ENCODE peak calls at places on chromosome 2, in four cellular contexts. One of them, this sample, is unnamed.

GRCh38 chr2:236129935-236130334 is 38.3 kb downstream of the GBX2 start:
- DNase-seq in ovary: no peak
- DNase-seq in NCI-H345: no peak
- DNase-seq in CD8-positive, alpha-beta T cell: no peak
- DNase-seq in this sample: no peak

GRCh38 chr2:179272406-179273192 is 8.0 kb upstream of the SESTD1 start:
- DNase-seq in CD8-positive, alpha-beta T cell: no peak
- DNase-seq in NCI-H345: peak
- DNase-seq in ovary: no peak
- DNase-seq in this sample: no peak

GRCh38 chr2:163348843-163349395 is 386.9 kb downstream of the FIGN start:
- DNase-seq in NCI-H345: no peak
- DNase-seq in CD8-positive, alpha-beta T cell: no peak
- DNase-seq in ovary: no peak
- DNase-seq in this sample: no peak

GRCh38 chr2:106117882-106118684 is 76.0 kb downstream of the UXS1 start:
- DNase-seq in CD8-positive, alpha-beta T cell: no peak
- DNase-seq in NCI-H345: no peak
- DNase-seq in ovary: no peak
- DNase-seq in this sample: no peak

GRCh38 chr2:57119141-57119540 is 927.5 kb upstream of the VRK2 start:
- DNase-seq in NCI-H345: no peak
- DNase-seq in ovary: no peak
- DNase-seq in CD8-positive, alpha-beta T cell: no peak
- DNase-seq in this sample: no peak

GRCh38 chr2:72915907-72916742 is 1.2 kb upstream of the EMX1 start:
- DNase-seq in CD8-positive, alpha-beta T cell: no peak
- DNase-seq in NCI-H345: peak
- DNase-seq in ovary: no peak
- DNase-seq in this sample: peak

GRCh38 chr2:63719052-63719451 is 122.6 kb upstream of the UGP2 start:
- DNase-seq in CD8-positive, alpha-beta T cell: no peak
- DNase-seq in ovary: no peak
- DNase-seq in NCI-H345: no peak
- DNase-seq in this sample: no peak

GRCh38 chr2:75424936-75425619 is 135.7 kb downstream of the EVA1A start:
- DNase-seq in CD8-positive, alpha-beta T cell: no peak
- DNase-seq in ovary: no peak
- DNase-seq in NCI-H345: no peak
- DNase-seq in this sample: no peak

GRCh38 chr2:84924173-84925106 is 19.0 kb downstream of the TMSB10 start:
- DNase-seq in ovary: peak
- DNase-seq in CD8-positive, alpha-beta T cell: no peak
- DNase-seq in NCI-H345: no peak
- DNase-seq in this sample: no peak

GRCh38 chr2:215905691-215906090 is 107.7 kb downstream of the MREG start:
- DNase-seq in ovary: no peak
- DNase-seq in NCI-H345: no peak
- DNase-seq in CD8-positive, alpha-beta T cell: no peak
- DNase-seq in this sample: no peak

GRCh38 chr2:20823917-20824316 is 1.0 kb upstream of the LDAH start:
- DNase-seq in NCI-H345: no peak
- DNase-seq in CD8-positive, alpha-beta T cell: no peak
- DNase-seq in ovary: no peak
- DNase-seq in this sample: no peak

GRCh38 chr2:212864186-212864585 is 287.2 kb downstream of the IKZF2 start:
- DNase-seq in NCI-H345: no peak
- DNase-seq in CD8-positive, alpha-beta T cell: no peak
- DNase-seq in ovary: no peak
- DNase-seq in this sample: no peak

GRCh38 chr2:179467111-179467510 is 202.5 kb upstream of the SESTD1 start:
- DNase-seq in CD8-positive, alpha-beta T cell: no peak
- DNase-seq in NCI-H345: no peak
- DNase-seq in ovary: no peak
- DNase-seq in this sample: no peak

GRCh38 chr2:179910735-179911113 is 49.3 kb upstream of the ZNF385B start:
- DNase-seq in ovary: no peak
- DNase-seq in CD8-positive, alpha-beta T cell: no peak
- DNase-seq in NCI-H345: no peak
- DNase-seq in this sample: no peak

GRCh38 chr2:227816507-227817274 is 3.0 kb downstream of the CCL20 start:
- DNase-seq in CD8-positive, alpha-beta T cell: no peak
- DNase-seq in NCI-H345: no peak
- DNase-seq in ovary: no peak
- DNase-seq in this sample: no peak

GRCh38 chr2:40043641-40044040 is 264.6 kb upstream of the THUMPD2 start:
- DNase-seq in ovary: no peak
- DNase-seq in NCI-H345: no peak
- DNase-seq in CD8-positive, alpha-beta T cell: no peak
- DNase-seq in this sample: no peak

GRCh38 chr2:187169108-187169713 is 278.8 kb downstream of the CALCRL start:
- DNase-seq in NCI-H345: no peak
- DNase-seq in ovary: no peak
- DNase-seq in CD8-positive, alpha-beta T cell: no peak
- DNase-seq in this sample: no peak

GRCh38 chr2:164014791-164015190 is 279.0 kb upstream of the FIGN start:
- DNase-seq in CD8-positive, alpha-beta T cell: no peak
- DNase-seq in NCI-H345: no peak
- DNase-seq in ovary: no peak
- DNase-seq in this sample: no peak

GRCh38 chr2:133906926-133907325 is 338.7 kb upstream of the NCKAP5 start:
- DNase-seq in ovary: no peak
- DNase-seq in CD8-positive, alpha-beta T cell: no peak
- DNase-seq in NCI-H345: no peak
- DNase-seq in this sample: no peak

GRCh38 chr2:135909976-135910375 is 33.7 kb upstream of the MCM6 start:
- DNase-seq in NCI-H345: no peak
- DNase-seq in CD8-positive, alpha-beta T cell: no peak
- DNase-seq in ovary: no peak
- DNase-seq in this sample: no peak

GRCh38 chr2:204842731-204843490 is 297.6 kb downstream of the PARD3B start:
- DNase-seq in NCI-H345: no peak
- DNase-seq in CD8-positive, alpha-beta T cell: no peak
- DNase-seq in ovary: peak
- DNase-seq in this sample: no peak

GRCh38 chr2:135701442-135701841 is 40.2 kb upstream of the UBXN4 start:
- DNase-seq in ovary: no peak
- DNase-seq in NCI-H345: no peak
- DNase-seq in CD8-positive, alpha-beta T cell: no peak
- DNase-seq in this sample: no peak

GRCh38 chr2:219542931-219543595 is 546 bp downstream of the CHPF start:
- DNase-seq in ovary: no peak
- DNase-seq in CD8-positive, alpha-beta T cell: no peak
- DNase-seq in NCI-H345: peak
- DNase-seq in this sample: peak

GRCh38 chr2:42973771-42974170 is 181.4 kb upstream of the HAAO start:
- DNase-seq in NCI-H345: no peak
- DNase-seq in ovary: no peak
- DNase-seq in CD8-positive, alpha-beta T cell: no peak
- DNase-seq in this sample: no peak

GRCh38 chr2:79085382-79085781 is 2.4 kb downstream of the REG1B start:
- DNase-seq in CD8-positive, alpha-beta T cell: no peak
- DNase-seq in ovary: no peak
- DNase-seq in NCI-H345: no peak
- DNase-seq in this sample: no peak

GRCh38 chr2:172655091-172655837 is 80.4 kb upstream of the RAPGEF4 start:
- DNase-seq in ovary: no peak
- DNase-seq in NCI-H345: no peak
- DNase-seq in CD8-positive, alpha-beta T cell: no peak
- DNase-seq in this sample: no peak

GRCh38 chr2:56088411-56088810 is 95.4 kb upstream of the CCDC85A start:
- DNase-seq in ovary: no peak
- DNase-seq in NCI-H345: no peak
- DNase-seq in CD8-positive, alpha-beta T cell: no peak
- DNase-seq in this sample: no peak

GRCh38 chr2:30272761-30273573 is 41.6 kb downstream of the LBH start:
- DNase-seq in NCI-H345: no peak
- DNase-seq in CD8-positive, alpha-beta T cell: no peak
- DNase-seq in ovary: no peak
- DNase-seq in this sample: no peak

GRCh38 chr2:105175231-105175630 is 66.3 kb upstream of the GPR45 start:
- DNase-seq in NCI-H345: no peak
- DNase-seq in ovary: no peak
- DNase-seq in CD8-positive, alpha-beta T cell: no peak
- DNase-seq in this sample: no peak

GRCh38 chr2:233844064-233844807 is 10.1 kb downstream of the HJURP start:
- DNase-seq in ovary: no peak
- DNase-seq in NCI-H345: no peak
- DNase-seq in CD8-positive, alpha-beta T cell: no peak
- DNase-seq in this sample: no peak

GRCh38 chr2:235383272-235383843 is 110.5 kb upstream of the AGAP1 start:
- DNase-seq in NCI-H345: no peak
- DNase-seq in ovary: no peak
- DNase-seq in CD8-positive, alpha-beta T cell: no peak
- DNase-seq in this sample: no peak

GRCh38 chr2:190911813-190912212 is 31.2 kb downstream of the GLS start:
- DNase-seq in CD8-positive, alpha-beta T cell: no peak
- DNase-seq in ovary: no peak
- DNase-seq in NCI-H345: no peak
- DNase-seq in this sample: no peak